ENCODE peak calls at places on chromosomes 7 and 10, in nine cellular contexts. One of them, this sample, is unnamed.

GRCh38 chr7:149562602-149563001 is 65.0 kb upstream of the ZNF746 start:
- DNase-seq in uterus: no peak
- DNase-seq in colonic mucosa: no peak
- DNase-seq in type B pancreatic cell: no peak
- DNase-seq in CD8-positive, alpha-beta T cell: no peak
- DNase-seq in NCI-H1092: no peak
- DNase-seq in epithelial cell of proximal tubule: no peak
- DNase-seq in left cardiac atrium: no peak
- DNase-seq in GM04503: no peak
- DNase-seq in this sample: no peak

GRCh38 chr7:7967909-7968543 is 570 bp upstream of the GLCCI1 start:
- DNase-seq in uterus: no peak
- DNase-seq in colonic mucosa: no peak
- DNase-seq in type B pancreatic cell: no peak
- DNase-seq in CD8-positive, alpha-beta T cell: no peak
- DNase-seq in NCI-H1092: no peak
- DNase-seq in epithelial cell of proximal tubule: no peak
- DNase-seq in left cardiac atrium: no peak
- DNase-seq in GM04503: no peak
- DNase-seq in this sample: no peak

GRCh38 chr10:4127518-4128315 is 342.7 kb upstream of the KLF6 start:
- DNase-seq in uterus: no peak
- DNase-seq in colonic mucosa: peak; percentile 62
- DNase-seq in type B pancreatic cell: no peak
- DNase-seq in CD8-positive, alpha-beta T cell: no peak
- DNase-seq in NCI-H1092: no peak
- DNase-seq in epithelial cell of proximal tubule: no peak
- DNase-seq in left cardiac atrium: no peak
- DNase-seq in GM04503: no peak
- DNase-seq in this sample: no peak

GRCh38 chr10:60417898-60418297 is 28.2 kb upstream of the ANK3 start:
- DNase-seq in uterus: no peak
- DNase-seq in colonic mucosa: no peak
- DNase-seq in type B pancreatic cell: no peak
- DNase-seq in CD8-positive, alpha-beta T cell: no peak
- DNase-seq in NCI-H1092: no peak
- DNase-seq in epithelial cell of proximal tubule: no peak
- DNase-seq in left cardiac atrium: no peak
- DNase-seq in GM04503: no peak
- DNase-seq in this sample: no peak

GRCh38 chr7:44132039-44132438 is 8.7 kb upstream of the POLD2 start:
- DNase-seq in uterus: no peak
- DNase-seq in colonic mucosa: no peak
- DNase-seq in type B pancreatic cell: no peak
- DNase-seq in CD8-positive, alpha-beta T cell: no peak
- DNase-seq in NCI-H1092: no peak
- DNase-seq in epithelial cell of proximal tubule: no peak
- DNase-seq in left cardiac atrium: peak; percentile 62
- DNase-seq in GM04503: no peak
- DNase-seq in this sample: no peak

GRCh38 chr10:43943119-43943824 is 294.6 kb upstream of the ZNF32 start:
- DNase-seq in uterus: no peak
- DNase-seq in colonic mucosa: no peak
- DNase-seq in type B pancreatic cell: peak; percentile 24
- DNase-seq in CD8-positive, alpha-beta T cell: peak; percentile 5
- DNase-seq in NCI-H1092: no peak
- DNase-seq in epithelial cell of proximal tubule: no peak
- DNase-seq in left cardiac atrium: no peak
- DNase-seq in GM04503: no peak
- DNase-seq in this sample: no peak

GRCh38 chr7:157224627-157225026 is 85.9 kb downstream of the UBE3C start:
- DNase-seq in uterus: no peak
- DNase-seq in colonic mucosa: no peak
- DNase-seq in type B pancreatic cell: no peak
- DNase-seq in CD8-positive, alpha-beta T cell: no peak
- DNase-seq in NCI-H1092: no peak
- DNase-seq in epithelial cell of proximal tubule: no peak
- DNase-seq in left cardiac atrium: no peak
- DNase-seq in GM04503: no peak
- DNase-seq in this sample: no peak

GRCh38 chr7:34342403-34342802 is 315.6 kb upstream of the NPSR1 start:
- DNase-seq in uterus: no peak
- DNase-seq in colonic mucosa: no peak
- DNase-seq in type B pancreatic cell: no peak
- DNase-seq in CD8-positive, alpha-beta T cell: no peak
- DNase-seq in NCI-H1092: no peak
- DNase-seq in epithelial cell of proximal tubule: no peak
- DNase-seq in left cardiac atrium: no peak
- DNase-seq in GM04503: no peak
- DNase-seq in this sample: no peak

GRCh38 chr7:106732045-106732444 is 71.1 kb upstream of the CCDC71L start:
- DNase-seq in uterus: no peak
- DNase-seq in colonic mucosa: no peak
- DNase-seq in type B pancreatic cell: no peak
- DNase-seq in CD8-positive, alpha-beta T cell: no peak
- DNase-seq in NCI-H1092: no peak
- DNase-seq in epithelial cell of proximal tubule: no peak
- DNase-seq in left cardiac atrium: no peak
- DNase-seq in GM04503: no peak
- DNase-seq in this sample: no peak

GRCh38 chr10:52871191-52871843 is 98.7 kb upstream of the MBL2 start:
- DNase-seq in uterus: no peak
- DNase-seq in colonic mucosa: no peak
- DNase-seq in type B pancreatic cell: no peak
- DNase-seq in CD8-positive, alpha-beta T cell: no peak
- DNase-seq in NCI-H1092: no peak
- DNase-seq in epithelial cell of proximal tubule: no peak
- DNase-seq in left cardiac atrium: no peak
- DNase-seq in GM04503: no peak
- DNase-seq in this sample: no peak

GRCh38 chr7:96212474-96212873 is 109.4 kb downstream of the SLC25A13 start:
- DNase-seq in uterus: no peak
- DNase-seq in colonic mucosa: no peak
- DNase-seq in type B pancreatic cell: no peak
- DNase-seq in CD8-positive, alpha-beta T cell: no peak
- DNase-seq in NCI-H1092: no peak
- DNase-seq in epithelial cell of proximal tubule: no peak
- DNase-seq in left cardiac atrium: no peak
- DNase-seq in GM04503: no peak
- DNase-seq in this sample: no peak

GRCh38 chr7:28554791-28555471 is 142.6 kb downstream of the CREB5 start:
- DNase-seq in uterus: no peak
- DNase-seq in colonic mucosa: no peak
- DNase-seq in type B pancreatic cell: no peak
- DNase-seq in CD8-positive, alpha-beta T cell: no peak
- DNase-seq in NCI-H1092: no peak
- DNase-seq in epithelial cell of proximal tubule: no peak
- DNase-seq in left cardiac atrium: no peak
- DNase-seq in GM04503: no peak
- DNase-seq in this sample: no peak

GRCh38 chr10:7956508-7956907 is 98.0 kb upstream of the GATA3 start:
- DNase-seq in uterus: no peak
- DNase-seq in colonic mucosa: no peak
- DNase-seq in type B pancreatic cell: no peak
- DNase-seq in CD8-positive, alpha-beta T cell: no peak
- DNase-seq in NCI-H1092: no peak
- DNase-seq in epithelial cell of proximal tubule: peak; percentile 7
- DNase-seq in left cardiac atrium: no peak
- DNase-seq in GM04503: peak; percentile 54
- DNase-seq in this sample: no peak

GRCh38 chr10:133318494-133319127 is 9.9 kb downstream of the ZNF511 start:
- DNase-seq in uterus: no peak
- DNase-seq in colonic mucosa: peak; percentile 60
- DNase-seq in type B pancreatic cell: no peak
- DNase-seq in CD8-positive, alpha-beta T cell: peak; percentile 70
- DNase-seq in NCI-H1092: peak; percentile 60
- DNase-seq in epithelial cell of proximal tubule: no peak
- DNase-seq in left cardiac atrium: peak; percentile 60
- DNase-seq in GM04503: no peak
- DNase-seq in this sample: no peak

GRCh38 chr10:6044651-6045599 is 17.2 kb downstream of the IL2RA start:
- DNase-seq in uterus: no peak
- DNase-seq in colonic mucosa: peak; percentile 15
- DNase-seq in type B pancreatic cell: peak; percentile 42
- DNase-seq in CD8-positive, alpha-beta T cell: no peak
- DNase-seq in NCI-H1092: no peak
- DNase-seq in epithelial cell of proximal tubule: no peak
- DNase-seq in left cardiac atrium: no peak
- DNase-seq in GM04503: no peak
- DNase-seq in this sample: peak; percentile 50

GRCh38 chr10:99562631-99563030 is 29.9 kb downstream of the NKX2-3 start:
- DNase-seq in uterus: no peak
- DNase-seq in colonic mucosa: no peak
- DNase-seq in type B pancreatic cell: no peak
- DNase-seq in CD8-positive, alpha-beta T cell: no peak
- DNase-seq in NCI-H1092: no peak
- DNase-seq in epithelial cell of proximal tubule: no peak
- DNase-seq in left cardiac atrium: no peak
- DNase-seq in GM04503: no peak
- DNase-seq in this sample: no peak

GRCh38 chr7:947391-948210 is 6.9 kb downstream of the ADAP1 start:
- DNase-seq in uterus: no peak
- DNase-seq in colonic mucosa: no peak
- DNase-seq in type B pancreatic cell: no peak
- DNase-seq in CD8-positive, alpha-beta T cell: no peak
- DNase-seq in NCI-H1092: no peak
- DNase-seq in epithelial cell of proximal tubule: no peak
- DNase-seq in left cardiac atrium: peak; percentile 15
- DNase-seq in GM04503: no peak
- DNase-seq in this sample: no peak

GRCh38 chr7:140581411-140581810 is 59.2 kb downstream of the DENND2A start:
- DNase-seq in uterus: no peak
- DNase-seq in colonic mucosa: no peak
- DNase-seq in type B pancreatic cell: no peak
- DNase-seq in CD8-positive, alpha-beta T cell: no peak
- DNase-seq in NCI-H1092: no peak
- DNase-seq in epithelial cell of proximal tubule: no peak
- DNase-seq in left cardiac atrium: no peak
- DNase-seq in GM04503: no peak
- DNase-seq in this sample: no peak

GRCh38 chr10:111082102-111082975 is 5.5 kb downstream of the ADRA2A start:
- DNase-seq in uterus: no peak
- DNase-seq in colonic mucosa: peak; percentile 12
- DNase-seq in type B pancreatic cell: no peak
- DNase-seq in CD8-positive, alpha-beta T cell: no peak
- DNase-seq in NCI-H1092: no peak
- DNase-seq in epithelial cell of proximal tubule: no peak
- DNase-seq in left cardiac atrium: no peak
- DNase-seq in GM04503: no peak
- DNase-seq in this sample: peak; percentile 89

GRCh38 chr10:100072514-100072913 is 9.2 kb downstream of the CPN1 start:
- DNase-seq in uterus: no peak
- DNase-seq in colonic mucosa: no peak
- DNase-seq in type B pancreatic cell: no peak
- DNase-seq in CD8-positive, alpha-beta T cell: no peak
- DNase-seq in NCI-H1092: no peak
- DNase-seq in epithelial cell of proximal tubule: no peak
- DNase-seq in left cardiac atrium: no peak
- DNase-seq in GM04503: no peak
- DNase-seq in this sample: no peak

GRCh38 chr10:100934084-100934659 is 21.4 kb downstream of the SLF2 start:
- DNase-seq in uterus: no peak
- DNase-seq in colonic mucosa: no peak
- DNase-seq in type B pancreatic cell: no peak
- DNase-seq in CD8-positive, alpha-beta T cell: no peak
- DNase-seq in NCI-H1092: no peak
- DNase-seq in epithelial cell of proximal tubule: no peak
- DNase-seq in left cardiac atrium: no peak
- DNase-seq in GM04503: no peak
- DNase-seq in this sample: no peak

GRCh38 chr10:74643586-74643956 is 182.8 kb upstream of the KAT6B start:
- DNase-seq in uterus: no peak
- DNase-seq in colonic mucosa: no peak
- DNase-seq in type B pancreatic cell: no peak
- DNase-seq in CD8-positive, alpha-beta T cell: no peak
- DNase-seq in NCI-H1092: no peak
- DNase-seq in epithelial cell of proximal tubule: no peak
- DNase-seq in left cardiac atrium: no peak
- DNase-seq in GM04503: no peak
- DNase-seq in this sample: no peak

GRCh38 chr7:152617056-152617455 is 58.9 kb downstream of the XRCC2 start:
- DNase-seq in uterus: no peak
- DNase-seq in colonic mucosa: no peak
- DNase-seq in type B pancreatic cell: no peak
- DNase-seq in CD8-positive, alpha-beta T cell: no peak
- DNase-seq in NCI-H1092: no peak
- DNase-seq in epithelial cell of proximal tubule: no peak
- DNase-seq in left cardiac atrium: no peak
- DNase-seq in GM04503: no peak
- DNase-seq in this sample: no peak

GRCh38 chr7:140225562-140226249 is 48.9 kb upstream of the KDM7A start:
- DNase-seq in uterus: no peak
- DNase-seq in colonic mucosa: no peak
- DNase-seq in type B pancreatic cell: no peak
- DNase-seq in CD8-positive, alpha-beta T cell: no peak
- DNase-seq in NCI-H1092: no peak
- DNase-seq in epithelial cell of proximal tubule: no peak
- DNase-seq in left cardiac atrium: no peak
- DNase-seq in GM04503: no peak
- DNase-seq in this sample: no peak

GRCh38 chr10:34791947-34792346 is 23.1 kb downstream of the PARD3 start:
- DNase-seq in uterus: no peak
- DNase-seq in colonic mucosa: no peak
- DNase-seq in type B pancreatic cell: no peak
- DNase-seq in CD8-positive, alpha-beta T cell: no peak
- DNase-seq in NCI-H1092: no peak
- DNase-seq in epithelial cell of proximal tubule: no peak
- DNase-seq in left cardiac atrium: no peak
- DNase-seq in GM04503: no peak
- DNase-seq in this sample: no peak

GRCh38 chr10:36722777-36723176 is 402.6 kb upstream of the ANKRD30A start:
- DNase-seq in uterus: no peak
- DNase-seq in colonic mucosa: no peak
- DNase-seq in type B pancreatic cell: no peak
- DNase-seq in CD8-positive, alpha-beta T cell: no peak
- DNase-seq in NCI-H1092: no peak
- DNase-seq in epithelial cell of proximal tubule: no peak
- DNase-seq in left cardiac atrium: no peak
- DNase-seq in GM04503: no peak
- DNase-seq in this sample: no peak

GRCh38 chr10:543862-544822 is 145.3 kb downstream of the DIP2C start:
- DNase-seq in uterus: no peak
- DNase-seq in colonic mucosa: no peak
- DNase-seq in type B pancreatic cell: no peak
- DNase-seq in CD8-positive, alpha-beta T cell: no peak
- DNase-seq in NCI-H1092: no peak
- DNase-seq in epithelial cell of proximal tubule: no peak
- DNase-seq in left cardiac atrium: no peak
- DNase-seq in GM04503: no peak
- DNase-seq in this sample: no peak

GRCh38 chr7:33722383-33723096 is 182.8 kb upstream of the BMPER start:
- DNase-seq in uterus: no peak
- DNase-seq in colonic mucosa: peak; percentile 12
- DNase-seq in type B pancreatic cell: no peak
- DNase-seq in CD8-positive, alpha-beta T cell: no peak
- DNase-seq in NCI-H1092: no peak
- DNase-seq in epithelial cell of proximal tubule: no peak
- DNase-seq in left cardiac atrium: no peak
- DNase-seq in GM04503: no peak
- DNase-seq in this sample: no peak

GRCh38 chr10:60604356-60604755 is 173.9 kb upstream of the CDK1 start:
- DNase-seq in uterus: no peak
- DNase-seq in colonic mucosa: no peak
- DNase-seq in type B pancreatic cell: no peak
- DNase-seq in CD8-positive, alpha-beta T cell: no peak
- DNase-seq in NCI-H1092: no peak
- DNase-seq in epithelial cell of proximal tubule: no peak
- DNase-seq in left cardiac atrium: no peak
- DNase-seq in GM04503: no peak
- DNase-seq in this sample: no peak

GRCh38 chr10:131909929-131910328 is 9.1 kb downstream of the PPP2R2D start:
- DNase-seq in uterus: no peak
- DNase-seq in colonic mucosa: no peak
- DNase-seq in type B pancreatic cell: no peak
- DNase-seq in CD8-positive, alpha-beta T cell: no peak
- DNase-seq in NCI-H1092: no peak
- DNase-seq in epithelial cell of proximal tubule: no peak
- DNase-seq in left cardiac atrium: no peak
- DNase-seq in GM04503: no peak
- DNase-seq in this sample: no peak

GRCh38 chr7:29282819-29283414 is 88.3 kb downstream of the CHN2 start:
- DNase-seq in uterus: no peak
- DNase-seq in colonic mucosa: no peak
- DNase-seq in type B pancreatic cell: no peak
- DNase-seq in CD8-positive, alpha-beta T cell: no peak
- DNase-seq in NCI-H1092: peak; percentile 49
- DNase-seq in epithelial cell of proximal tubule: no peak
- DNase-seq in left cardiac atrium: no peak
- DNase-seq in GM04503: no peak
- DNase-seq in this sample: no peak